ENCODE peak calls at places on chromosomes 12 and 14, in seven cellular contexts. N is omental fat pad; A is anterior cingulate cortex; V is AG04449; Q is activated CD8-positive, alpha-beta T cell treated with anti-CD3 and anti-CD28 coated beads, Interleukin-2, amount 10 ng/mL, durations not matched to agents 7 days and 5 days; T is RWPE1; B is NCI-H510A treated with DMSO at 0.1 percent for 48 hours. H is an unnamed sample.

GRCh38 chr12:4030938-4031702 is 157.9 kb upstream of the PARP11 start:
- DNase-seq in N (peak; percentile 52), A (peak; percentile 66), T (peak; percentile 97), Q (peak; percentile 75), V (peak; percentile 93), B (no peak), H (no peak)

GRCh38 chr12:52142431-52142830 is 49.4 kb downstream of the KRT80 start:
- DNase-seq in B (no peak), T (no peak), A (no peak), N (no peak), Q (no peak), V (no peak), H (no peak)

GRCh38 chr12:15472036-15472435 is 149.7 kb downstream of the PTPRO start:
- DNase-seq in B (no peak), T (peak; percentile 59), Q (no peak), N (no peak), A (no peak), V (no peak), H (no peak)

GRCh38 chr14:59305231-59305630 is 116.8 kb downstream of the DAAM1 start:
- DNase-seq in V (no peak), Q (no peak), B (no peak), T (no peak), A (no peak), N (no peak), H (no peak)

GRCh38 chr14:88518592-88519512 is 36.0 kb downstream of the PTPN21 start:
- DNase-seq in B (no peak), N (no peak), A (no peak), Q (no peak), T (peak; percentile 10), V (peak; percentile 40), H (no peak)

GRCh38 chr14:100033347-100034052 is 31.7 kb upstream of the EVL start:
- DNase-seq in V (no peak), N (no peak), T (no peak), Q (no peak), B (no peak), A (no peak), H (no peak)

GRCh38 chr12:24200013-24200412 is 250.5 kb upstream of the SOX5 start:
- DNase-seq in N (no peak), A (no peak), V (no peak), Q (no peak), T (no peak), B (no peak), H (no peak)

GRCh38 chr12:66314278-66314677 is 12.0 kb downstream of the HELB start:
- DNase-seq in Q (no peak), N (no peak), V (no peak), B (no peak), A (no peak), T (no peak), H (no peak)

GRCh38 chr12:124682425-124683329 is 115.3 kb upstream of the NCOR2 start:
- DNase-seq in V (no peak), T (no peak), B (no peak), N (no peak), Q (no peak), A (no peak), H (no peak)

GRCh38 chr14:70924521-70924920 is 17.3 kb downstream of the PCNX1 start:
- DNase-seq in Q (no peak), A (no peak), N (no peak), V (no peak), B (no peak), T (no peak), H (no peak)

GRCh38 chr12:53862831-53863230 is 75.8 kb upstream of the HOXC13 start:
- DNase-seq in Q (no peak), A (no peak), B (no peak), N (no peak), T (peak; percentile 63), V (no peak), H (no peak)

GRCh38 chr12:46775796-46776195 is 50.0 kb downstream of the SLC38A4 start:
- DNase-seq in A (no peak), N (no peak), B (no peak), Q (no peak), T (no peak), V (no peak), H (no peak)

GRCh38 chr12:13948631-13949030 is 32.8 kb downstream of the GRIN2B start:
- DNase-seq in A (no peak), B (no peak), N (no peak), V (no peak), T (no peak), Q (no peak), H (no peak)

GRCh38 chr12:131796754-131797587 is 31.2 kb upstream of the MMP17 start:
- DNase-seq in V (no peak), N (no peak), B (no peak), A (no peak), Q (no peak), T (no peak), H (no peak)

GRCh38 chr12:51536159-51536558 is 54.9 kb upstream of the SCN8A start:
- DNase-seq in V (no peak), T (no peak), N (no peak), Q (no peak), A (no peak), B (peak; percentile 8), H (no peak)

GRCh38 chr12:110316861-110317260 is 35.8 kb downstream of the ATP2A2 start:
- DNase-seq in A (no peak), V (peak; percentile 63), N (no peak), T (no peak), Q (no peak), B (no peak), H (no peak)

GRCh38 chr12:52193991-52194390 is 2.2 kb upstream of the KRT80 start:
- DNase-seq in N (no peak), A (no peak), T (no peak), B (no peak), V (no peak), Q (no peak), H (no peak)

GRCh38 chr12:92533280-92533890 is 169.4 kb upstream of the PLEKHG7 start:
- DNase-seq in B (no peak), V (no peak), A (no peak), T (no peak), N (no peak), Q (no peak), H (no peak)